ENCODE peak calls at places on chromosomes 11 and 22, in four cellular contexts. O, W, L and N are unnamed samples. For H3K9me3, the result is how much of the 10 kb centered on the place peaks cover.

GRCh38 chr11:31646206-31646605 is 136.6 kb downstream of the ELP4 start:
- DNase-seq in W (peak), L (no peak), O (no peak), N (no peak)

GRCh38 chr11:19727246-19727645 is 14.6 kb downstream of the NAV2 start:
- DNase-seq in L (no peak), W (no peak), O (no peak), N (no peak)

GRCh38 chr11:132142102-132142501 is 771.7 kb downstream of the NTM start:
- DNase-seq in W (peak), O (no peak), L (no peak), N (no peak)

GRCh38 chr11:123188508-123189165 is 6.4 kb downstream of the CLMP start:
- DNase-seq in O (no peak), W (peak), L (no peak), N (no peak)

GRCh38 chr11:71977743-71978418 is 20.8 kb upstream of the IL18BP start:
- DNase-seq in W (peak), L (peak), O (no peak), N (peak)

GRCh38 chr11:57424802-57425564 is 1.9 kb downstream of the SLC43A3 start:
- DNase-seq in L (peak), W (peak), O (no peak), N (no peak)

GRCh38 chr22:50293441-50294318 is 13.8 kb downstream of the PLXNB2 start:
- DNase-seq in W (peak), O (peak), L (no peak), N (peak)

GRCh38 chr22:26079009-26079408 is 90.3 kb upstream of the SEZ6L start:
- DNase-seq in L (no peak), O (no peak), W (no peak), N (no peak)

GRCh38 chr11:103623933-103624332 is 412.5 kb upstream of the DDI1 start:
- DNase-seq in L (no peak), W (no peak), O (no peak), N (no peak)

GRCh38 chr11:131760191-131760951 is 390.0 kb downstream of the NTM start:
- DNase-seq in L (no peak), O (no peak), W (no peak), N (no peak)

GRCh38 chr22:29291215-29291614 is 15.2 kb upstream of the GAS2L1 start:
- DNase-seq in W (no peak), O (no peak), L (no peak), N (no peak)

GRCh38 chr11:77345621-77346020 is 44.1 kb upstream of the GDPD4 start:
- DNase-seq in W (peak), O (no peak), L (no peak), N (no peak)

GRCh38 chr11:34650528-34650927 is 29.6 kb downstream of the EHF start:
- DNase-seq in O (no peak), L (no peak), W (peak), N (no peak)

GRCh38 chr22:43570531-43571144 is 158.8 kb downstream of the MPPED1 start:
- DNase-seq in O (no peak), L (no peak), W (no peak), N (no peak)

GRCh38 chr11:73269353-73270088 is 2.6 kb upstream of the P2RY6 start:
- DNase-seq in L (peak), O (no peak), W (peak), N (no peak)

GRCh38 chr11:111735262-111736116 is 30.7 kb downstream of the PPP2R1B start:
- DNase-seq in L (peak), O (peak), W (peak), N (no peak)

GRCh38 chr11:67371549-67372231 is 1.7 kb downstream of the CLCF1 start:
- DNase-seq in L (peak), W (no peak), O (no peak), N (peak)

GRCh38 chr11:33448461-33449130 is 191.4 kb downstream of the HIPK3 start:
- DNase-seq in O (no peak), W (peak), L (no peak), N (no peak)

GRCh38 chr11:9264381-9265210 is 554 bp downstream of the DENND5A start:
- DNase-seq in O (no peak), L (peak), W (peak), N (no peak)

GRCh38 chr22:47929073-47929472 is 1166.6 kb downstream of the TBC1D22A start:
- DNase-seq in L (no peak), O (no peak), W (no peak), N (no peak)

GRCh38 chr11:441418-442274 is at the start of gene ANO9:
- DNase-seq in O (no peak), L (no peak), W (peak), N (no peak)

DNA sequence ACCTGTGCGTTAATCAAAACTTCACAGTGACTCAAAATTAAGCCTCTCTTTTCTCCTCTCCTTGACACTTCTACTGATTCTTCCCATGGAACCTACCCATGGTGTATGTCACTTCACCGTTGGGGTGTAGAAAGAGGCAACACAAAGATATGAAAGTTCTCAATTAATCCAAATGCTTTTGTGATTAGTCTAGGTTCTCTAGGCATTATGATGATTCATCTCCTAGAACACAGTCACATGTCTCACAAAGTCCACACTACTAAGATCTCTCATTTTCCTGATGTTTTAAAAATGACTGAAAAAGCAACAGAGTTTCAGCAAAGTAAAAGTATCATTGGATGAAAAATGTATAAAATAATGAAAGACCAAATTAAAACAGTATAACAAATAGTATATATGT is 13.7 kb upstream of the SCGB2A2 start:
- DNase-seq in L (no peak), W (no peak), O (no peak), N (no peak)
- H3K9me3 ChIP-seq in L (under half), W (under half), O (under half), N (under half)

DNA sequence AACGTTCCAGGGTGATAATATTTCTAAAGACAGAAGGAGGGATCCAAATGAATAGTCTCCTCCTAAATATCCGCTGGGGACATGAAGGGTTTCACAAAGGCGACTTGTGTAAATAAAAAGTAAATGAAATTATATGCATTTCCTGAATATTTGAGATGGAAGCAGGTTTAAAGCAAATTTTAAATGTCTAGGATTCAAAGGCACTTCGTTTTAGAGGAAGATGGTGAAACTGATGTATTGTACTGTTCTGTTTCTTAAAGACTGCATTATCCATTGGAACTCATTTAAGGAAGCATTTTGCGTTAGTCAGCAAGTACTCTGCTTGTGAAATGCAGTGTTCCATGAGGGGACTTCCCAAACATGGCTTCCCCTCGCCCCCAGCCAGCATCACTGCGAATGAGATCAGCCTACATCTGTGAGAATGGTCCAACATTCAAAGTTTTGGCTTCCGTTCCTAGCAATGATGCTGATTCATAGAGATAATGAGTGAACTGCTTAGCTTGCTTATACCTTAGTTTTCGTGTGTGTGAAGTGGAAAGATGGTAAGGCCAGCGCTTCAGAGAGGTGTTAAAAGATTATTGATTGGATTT is 1.5 kb downstream of the RAB39A start:
- DNase-seq in L (no peak), O (no peak), W (no peak), N (no peak)
- H3K4me3 ChIP-seq in L (peak), O (peak), W (no peak), N (peak)

GRCh38 chr11:70250876-70251275 is 19.6 kb upstream of the PPFIA1 start:
- DNase-seq in W (no peak), O (no peak), L (no peak), N (no peak)

GRCh38 chr11:70247710-70248072 is 22.8 kb upstream of the PPFIA1 start:
- DNase-seq in L (no peak), W (no peak), O (no peak), N (no peak)

GRCh38 chr11:70255717-70256116 is 14.8 kb upstream of the PPFIA1 start:
- DNase-seq in L (no peak), O (no peak), W (no peak), N (no peak)

GRCh38 chr11:70252844-70253243 is 17.6 kb upstream of the PPFIA1 start:
- DNase-seq in W (no peak), L (no peak), O (no peak), N (no peak)

GRCh38 chr11:70251583-70252285 is 18.8 kb upstream of the PPFIA1 start:
- DNase-seq in O (no peak), W (peak), L (no peak), N (no peak)
- H3K9me3 ChIP-seq in O (under half), W (under half), L (under half), N (under half)

GRCh38 chr11:78573271-78574035 is 1.2 kb downstream of the NARS2 start:
- DNase-seq in W (no peak), O (no peak), L (no peak), N (peak)
- H3K4me3 ChIP-seq in W (peak), O (peak), L (peak), N (peak)

GRCh38 chr11:66007201-66007634 is 4.6 kb upstream of the CST6 start:
- DNase-seq in O (no peak), L (no peak), W (no peak), N (no peak)
- H3K9me3 ChIP-seq in O (under half), L (under half), W (under half), N (under half)

GRCh38 chr11:3037041-3037944 is 19.9 kb downstream of the CARS1 start:
- DNase-seq in W (peak), O (peak), L (peak), N (peak)
- H3K4me3 ChIP-seq in W (no peak), O (no peak), L (no peak), N (no peak)